ENCODE peak calls at places on chromosomes 4 and X, in ten cellular contexts. One of them, this sample, is unnamed. For H3K36me3, the result is how much of the 10 kb centered on the place peaks cover.

GRCh38 chrX:34578237-34578636 is 78.8 kb downstream of the TMEM47 start:
- DNase-seq in tibial nerve: no peak
- DNase-seq in suprapubic skin: no peak
- DNase-seq in fibroblast of lung: peak
- DNase-seq in left ventricle myocardium inferior: no peak
- DNase-seq in colonic mucosa: no peak
- DNase-seq in K562: peak
- DNase-seq in SK-N-SH: peak
- DNase-seq in adrenal gland: no peak
- DNase-seq in upper lobe of right lung: no peak
- DNase-seq in this sample: no peak

GRCh38 chrX:44245730-44246129 is 97.7 kb downstream of the EFHC2 start:
- DNase-seq in tibial nerve: no peak
- DNase-seq in suprapubic skin: no peak
- DNase-seq in fibroblast of lung: no peak
- DNase-seq in left ventricle myocardium inferior: no peak
- DNase-seq in colonic mucosa: no peak
- DNase-seq in K562: no peak
- DNase-seq in SK-N-SH: no peak
- DNase-seq in adrenal gland: no peak
- DNase-seq in upper lobe of right lung: no peak
- DNase-seq in this sample: no peak

GRCh38 chrX:39201305-39201990 is 400.2 kb downstream of the MID1IP1 start:
- DNase-seq in tibial nerve: no peak
- DNase-seq in suprapubic skin: no peak
- DNase-seq in fibroblast of lung: no peak
- DNase-seq in left ventricle myocardium inferior: no peak
- DNase-seq in colonic mucosa: no peak
- DNase-seq in K562: peak
- DNase-seq in SK-N-SH: no peak
- DNase-seq in adrenal gland: no peak
- DNase-seq in upper lobe of right lung: no peak
- DNase-seq in this sample: no peak

GRCh38 chrX:46573896-46574336 is 351 bp downstream of the CHST7 start:
- DNase-seq in tibial nerve: peak
- DNase-seq in suprapubic skin: peak
- DNase-seq in fibroblast of lung: peak
- DNase-seq in left ventricle myocardium inferior: peak
- DNase-seq in colonic mucosa: peak
- DNase-seq in K562: no peak
- DNase-seq in SK-N-SH: peak
- DNase-seq in adrenal gland: peak
- DNase-seq in upper lobe of right lung: peak
- DNase-seq in this sample: peak

GRCh38 chrX:13826770-13827169 is 9.9 kb upstream of the GPM6B start:
- DNase-seq in tibial nerve: no peak
- DNase-seq in suprapubic skin: no peak
- DNase-seq in fibroblast of lung: no peak
- DNase-seq in left ventricle myocardium inferior: no peak
- DNase-seq in colonic mucosa: no peak
- DNase-seq in K562: no peak
- DNase-seq in SK-N-SH: no peak
- DNase-seq in adrenal gland: no peak
- DNase-seq in upper lobe of right lung: no peak
- DNase-seq in this sample: no peak

GRCh38 chr4:186200436-186201409 is 9.4 kb downstream of the CYP4V2 start:
- DNase-seq in tibial nerve: no peak
- DNase-seq in suprapubic skin: no peak
- DNase-seq in fibroblast of lung: no peak
- DNase-seq in left ventricle myocardium inferior: no peak
- DNase-seq in colonic mucosa: no peak
- DNase-seq in K562: no peak
- DNase-seq in SK-N-SH: no peak
- DNase-seq in adrenal gland: no peak
- DNase-seq in upper lobe of right lung: no peak
- DNase-seq in this sample: no peak

GRCh38 chr4:188372051-188372450 is 232.8 kb downstream of the TRIML1 start:
- DNase-seq in tibial nerve: no peak
- DNase-seq in suprapubic skin: no peak
- DNase-seq in fibroblast of lung: peak
- DNase-seq in left ventricle myocardium inferior: no peak
- DNase-seq in colonic mucosa: no peak
- DNase-seq in K562: no peak
- DNase-seq in SK-N-SH: no peak
- DNase-seq in adrenal gland: no peak
- DNase-seq in upper lobe of right lung: no peak
- DNase-seq in this sample: no peak

GRCh38 chr4:128354205-128354821 is 66.7 kb upstream of the PGRMC2 start:
- DNase-seq in tibial nerve: no peak
- DNase-seq in suprapubic skin: no peak
- DNase-seq in fibroblast of lung: peak
- DNase-seq in left ventricle myocardium inferior: no peak
- DNase-seq in colonic mucosa: no peak
- DNase-seq in K562: no peak
- DNase-seq in SK-N-SH: peak
- DNase-seq in adrenal gland: peak
- DNase-seq in upper lobe of right lung: no peak
- DNase-seq in this sample: no peak

GRCh38 chr4:170089274-170089742 is 448 bp downstream of the AADAT start:
- DNase-seq in tibial nerve: no peak
- DNase-seq in suprapubic skin: no peak
- DNase-seq in fibroblast of lung: peak
- DNase-seq in left ventricle myocardium inferior: no peak
- DNase-seq in colonic mucosa: peak
- DNase-seq in K562: no peak
- DNase-seq in SK-N-SH: peak
- DNase-seq in adrenal gland: no peak
- DNase-seq in upper lobe of right lung: no peak
- DNase-seq in this sample: peak

GRCh38 chrX:130654409-130654970 is 248.5 kb downstream of the ENOX2 start:
- DNase-seq in tibial nerve: no peak
- DNase-seq in suprapubic skin: no peak
- DNase-seq in fibroblast of lung: no peak
- DNase-seq in left ventricle myocardium inferior: no peak
- DNase-seq in colonic mucosa: no peak
- DNase-seq in K562: no peak
- DNase-seq in SK-N-SH: peak
- DNase-seq in adrenal gland: no peak
- DNase-seq in upper lobe of right lung: no peak
- DNase-seq in this sample: no peak

DNA sequence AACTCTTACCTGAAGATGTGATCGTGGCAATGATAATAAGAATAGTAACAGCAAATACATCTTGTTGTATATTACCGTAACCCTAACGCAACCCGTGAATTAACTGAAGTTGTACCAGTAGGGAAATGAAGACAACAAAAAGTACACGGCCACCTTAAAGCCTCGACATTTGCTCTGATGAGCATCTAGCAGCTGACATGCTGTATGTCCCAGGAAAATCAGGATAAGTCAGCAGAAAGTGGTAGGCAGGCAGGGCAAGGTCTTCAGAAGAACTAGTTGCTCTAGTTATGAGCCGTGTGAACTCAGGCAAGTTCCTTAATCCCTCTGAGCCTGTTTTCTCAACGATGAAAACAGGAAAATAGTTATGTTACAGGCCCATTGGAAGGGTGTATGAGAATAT is 7.7 kb upstream of the ASB5 start:
- DNase-seq in tibial nerve: no peak
- DNase-seq in suprapubic skin: no peak
- DNase-seq in fibroblast of lung: no peak
- DNase-seq in left ventricle myocardium inferior: no peak
- DNase-seq in colonic mucosa: no peak
- DNase-seq in K562: no peak
- DNase-seq in SK-N-SH: no peak
- DNase-seq in adrenal gland: no peak
- DNase-seq in upper lobe of right lung: no peak
- DNase-seq in this sample: no peak
- H3K36me3 ChIP-seq in tibial nerve: under half
- H3K36me3 ChIP-seq in suprapubic skin: under half
- H3K36me3 ChIP-seq in fibroblast of lung: under half
- H3K36me3 ChIP-seq in left ventricle myocardium inferior: under half
- H3K36me3 ChIP-seq in colonic mucosa: under half
- H3K36me3 ChIP-seq in K562: under half
- H3K36me3 ChIP-seq in SK-N-SH: under half
- H3K36me3 ChIP-seq in adrenal gland: under half
- H3K36me3 ChIP-seq in upper lobe of right lung: under half
- H3K36me3 ChIP-seq in this sample: under half

DNA sequence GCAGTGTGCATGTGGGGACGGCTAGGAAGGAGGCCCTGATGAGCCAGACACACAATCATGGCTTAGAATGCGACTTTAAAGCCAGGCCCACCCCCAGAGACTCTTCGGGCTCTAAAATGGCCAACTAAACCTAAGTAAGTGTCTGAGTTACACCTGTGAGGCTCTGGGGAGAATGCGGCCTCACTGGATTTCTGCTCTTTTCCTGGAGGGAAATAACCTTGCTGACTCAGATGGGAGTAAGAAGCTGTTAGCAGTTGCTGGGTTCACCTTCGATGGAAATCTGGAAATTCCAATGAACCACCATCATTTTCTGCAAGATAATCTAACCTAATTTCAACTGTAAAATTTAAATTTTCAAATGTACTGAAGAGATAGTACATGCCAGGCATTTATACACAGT is 97.6 kb upstream of the MAML3 start:
- DNase-seq in tibial nerve: no peak
- DNase-seq in suprapubic skin: no peak
- DNase-seq in fibroblast of lung: no peak
- DNase-seq in left ventricle myocardium inferior: no peak
- DNase-seq in colonic mucosa: no peak
- DNase-seq in K562: no peak
- DNase-seq in SK-N-SH: no peak
- DNase-seq in adrenal gland: no peak
- DNase-seq in upper lobe of right lung: no peak
- DNase-seq in this sample: no peak
- H3K27ac ChIP-seq in tibial nerve: no peak
- H3K27ac ChIP-seq in suprapubic skin: no peak
- H3K27ac ChIP-seq in fibroblast of lung: no peak
- H3K27ac ChIP-seq in left ventricle myocardium inferior: no peak
- H3K27ac ChIP-seq in colonic mucosa: no peak
- H3K27ac ChIP-seq in K562: no peak
- H3K27ac ChIP-seq in SK-N-SH: no peak
- H3K27ac ChIP-seq in adrenal gland: no peak
- H3K27ac ChIP-seq in upper lobe of right lung: no peak
- H3K27ac ChIP-seq in this sample: peak

GRCh38 chr4:4593596-4593995 is 51.7 kb upstream of the STX18 start:
- DNase-seq in tibial nerve: no peak
- DNase-seq in suprapubic skin: no peak
- DNase-seq in fibroblast of lung: no peak
- DNase-seq in left ventricle myocardium inferior: no peak
- DNase-seq in colonic mucosa: no peak
- DNase-seq in K562: no peak
- DNase-seq in SK-N-SH: no peak
- DNase-seq in adrenal gland: no peak
- DNase-seq in upper lobe of right lung: no peak
- DNase-seq in this sample: no peak
- H3K36me3 ChIP-seq in tibial nerve: under half
- H3K36me3 ChIP-seq in suprapubic skin: under half
- H3K36me3 ChIP-seq in fibroblast of lung: under half
- H3K36me3 ChIP-seq in left ventricle myocardium inferior: under half
- H3K36me3 ChIP-seq in colonic mucosa: under half
- H3K36me3 ChIP-seq in K562: under half
- H3K36me3 ChIP-seq in SK-N-SH: under half
- H3K36me3 ChIP-seq in adrenal gland: under half
- H3K36me3 ChIP-seq in upper lobe of right lung: under half
- H3K36me3 ChIP-seq in this sample: under half

DNA sequence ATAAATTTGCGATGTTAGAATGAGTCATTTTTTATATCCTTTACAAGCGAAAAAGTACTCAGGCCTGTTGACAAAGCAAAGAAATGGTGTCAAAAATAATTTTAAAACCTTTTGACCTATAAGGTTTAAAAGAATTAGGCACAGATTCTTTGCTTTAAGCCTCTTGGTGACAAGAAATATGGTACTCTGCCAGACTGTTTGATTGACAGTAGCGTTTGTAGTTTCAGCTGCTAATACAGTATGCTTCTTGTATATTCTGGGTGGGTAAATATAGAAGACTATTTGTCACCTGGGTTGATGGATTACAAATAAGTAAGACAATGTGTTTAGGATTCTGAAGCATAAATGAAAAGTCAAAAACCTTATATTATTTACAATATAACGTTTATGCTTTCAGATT is 193.1 kb upstream of the PITX2 start:
- DNase-seq in tibial nerve: no peak
- DNase-seq in suprapubic skin: no peak
- DNase-seq in fibroblast of lung: no peak
- DNase-seq in left ventricle myocardium inferior: no peak
- DNase-seq in colonic mucosa: no peak
- DNase-seq in K562: no peak
- DNase-seq in SK-N-SH: no peak
- DNase-seq in adrenal gland: no peak
- DNase-seq in upper lobe of right lung: no peak
- DNase-seq in this sample: no peak
- H3K27ac ChIP-seq in tibial nerve: no peak
- H3K27ac ChIP-seq in suprapubic skin: no peak
- H3K27ac ChIP-seq in fibroblast of lung: no peak
- H3K27ac ChIP-seq in left ventricle myocardium inferior: no peak
- H3K27ac ChIP-seq in colonic mucosa: no peak
- H3K27ac ChIP-seq in K562: no peak
- H3K27ac ChIP-seq in SK-N-SH: no peak
- H3K27ac ChIP-seq in adrenal gland: no peak
- H3K27ac ChIP-seq in upper lobe of right lung: no peak
- H3K27ac ChIP-seq in this sample: no peak